ENCODE peak calls at places on chromosomes 2 and 18, in four cellular contexts. Z, A, F and U are unnamed samples.

GRCh38 chr2:216388046-216388884 is 16.0 kb upstream of the MARCHF4 start:
- DNase-seq in Z (no peak), A (no peak), F (no peak), U (no peak)

GRCh38 chr18:76212958-76213357 is 282.1 kb downstream of the ZNF516 start:
- DNase-seq in Z (no peak), A (no peak), F (no peak), U (no peak)

GRCh38 chr2:172677363-172677762 is 58.3 kb upstream of the RAPGEF4 start:
- DNase-seq in Z (peak), A (no peak), F (no peak), U (no peak)

GRCh38 chr2:179177694-179178093 is 86.9 kb downstream of the SESTD1 start:
- DNase-seq in Z (no peak), A (no peak), F (no peak), U (no peak)

GRCh38 chr18:76621782-76622495 is 126.9 kb upstream of the ZNF516 start:
- DNase-seq in Z (no peak), A (no peak), F (peak), U (no peak)

GRCh38 chr2:159124931-159125467 is 156.6 kb downstream of the TANC1 start:
- DNase-seq in Z (no peak), A (no peak), F (no peak), U (no peak)

GRCh38 chr2:157468931-157469708 is 25.2 kb upstream of the CYTIP start:
- DNase-seq in Z (no peak), A (peak), F (peak), U (no peak)

GRCh38 chr2:145771526-145771925 is 1251.6 kb upstream of the ZEB2 start:
- DNase-seq in Z (no peak), A (peak), F (no peak), U (no peak)

GRCh38 chr18:36688020-36688965 is 140.5 kb downstream of the TPGS2 start:
- DNase-seq in Z (peak), A (peak), F (peak), U (peak)

GRCh38 chr2:43648979-43649701 is 12.1 kb downstream of the PLEKHH2 start:
- DNase-seq in Z (no peak), A (no peak), F (no peak), U (no peak)

GRCh38 chr2:238774980-238775509 is 72.8 kb upstream of the TWIST2 start:
- DNase-seq in Z (no peak), A (no peak), F (no peak), U (no peak)

GRCh38 chr2:159265171-159265576 is 21.3 kb downstream of the WDSUB1 start:
- DNase-seq in Z (no peak), A (no peak), F (peak), U (no peak)

GRCh38 chr2:12116228-12116750 is 369.9 kb downstream of the LPIN1 start:
- DNase-seq in Z (no peak), A (peak), F (no peak), U (no peak)

GRCh38 chr2:230330725-230331124 is 3.7 kb downstream of the SP140L start:
- DNase-seq in Z (no peak), A (no peak), F (peak), U (no peak)

GRCh38 chr2:42984617-42985016 is 192.2 kb upstream of the HAAO start:
- DNase-seq in Z (no peak), A (no peak), F (no peak), U (no peak)

GRCh38 chr2:42101641-42102605 is 54.1 kb downstream of the PKDCC start:
- DNase-seq in Z (no peak), A (peak), F (peak), U (no peak)